ENCODE peak calls at places on chromosome 17, in five cellular contexts. One of them, this sample, is unnamed.

GRCh38 chr17:1949754-1950153 is 75.4 kb downstream of the RTN4RL1 start:
- DNase-seq in fibroblast of lung: no peak
- DNase-seq in PC-3: no peak
- DNase-seq in neural progenitor cell: no peak
- DNase-seq in IMR-90: no peak
- DNase-seq in this sample: no peak

GRCh38 chr17:28227278-28228108 is 91.5 kb upstream of the TMEM97 start:
- DNase-seq in fibroblast of lung: peak; percentile 19
- DNase-seq in PC-3: peak; percentile 39
- DNase-seq in neural progenitor cell: peak; percentile 99
- DNase-seq in IMR-90: no peak
- DNase-seq in this sample: peak; percentile 91

GRCh38 chr17:57366558-57367351 is 110.4 kb downstream of the MSI2 start:
- DNase-seq in fibroblast of lung: no peak
- DNase-seq in PC-3: peak; percentile 23
- DNase-seq in neural progenitor cell: no peak
- DNase-seq in IMR-90: no peak
- DNase-seq in this sample: no peak

GRCh38 chr17:50266384-50267073 is 7.7 kb upstream of the TMEM92 start:
- DNase-seq in fibroblast of lung: peak; percentile 85
- DNase-seq in PC-3: peak; percentile 93
- DNase-seq in neural progenitor cell: no peak
- DNase-seq in IMR-90: peak; percentile 88
- DNase-seq in this sample: peak; percentile 71

GRCh38 chr17:4049546-4049945 is 85.3 kb upstream of the ATP2A3 start:
- DNase-seq in fibroblast of lung: no peak
- DNase-seq in PC-3: no peak
- DNase-seq in neural progenitor cell: peak; percentile 28
- DNase-seq in IMR-90: no peak
- DNase-seq in this sample: no peak

GRCh38 chr17:50833396-50834125 is 1.8 kb upstream of the WFIKKN2 start:
- DNase-seq in fibroblast of lung: no peak
- DNase-seq in PC-3: no peak
- DNase-seq in neural progenitor cell: no peak
- DNase-seq in IMR-90: no peak
- DNase-seq in this sample: peak; percentile 77

GRCh38 chr17:58238147-58238634 is at the start of gene LPO:
- DNase-seq in fibroblast of lung: no peak
- DNase-seq in PC-3: no peak
- DNase-seq in neural progenitor cell: no peak
- DNase-seq in IMR-90: no peak
- DNase-seq in this sample: no peak

GRCh38 chr17:34586346-34586846 is 7.0 kb downstream of the TMEM132E start:
- DNase-seq in fibroblast of lung: no peak
- DNase-seq in PC-3: no peak
- DNase-seq in neural progenitor cell: no peak
- DNase-seq in IMR-90: no peak
- DNase-seq in this sample: peak; percentile 11

GRCh38 chr17:49588312-49588711 is 12.6 kb downstream of the NXPH3 start:
- DNase-seq in fibroblast of lung: no peak
- DNase-seq in PC-3: no peak
- DNase-seq in neural progenitor cell: no peak
- DNase-seq in IMR-90: no peak
- DNase-seq in this sample: no peak

GRCh38 chr17:17738901-17739300 is 57.6 kb downstream of the RAI1 start:
- DNase-seq in fibroblast of lung: no peak
- DNase-seq in PC-3: no peak
- DNase-seq in neural progenitor cell: no peak
- DNase-seq in IMR-90: no peak
- DNase-seq in this sample: no peak

GRCh38 chr17:59437766-59438165 is 106.3 kb downstream of the YPEL2 start:
- DNase-seq in fibroblast of lung: no peak
- DNase-seq in PC-3: no peak
- DNase-seq in neural progenitor cell: no peak
- DNase-seq in IMR-90: no peak
- DNase-seq in this sample: no peak

GRCh38 chr17:49952912-49953497 is 16.0 kb upstream of the DLX4 start:
- DNase-seq in fibroblast of lung: no peak
- DNase-seq in PC-3: peak; percentile 86
- DNase-seq in neural progenitor cell: no peak
- DNase-seq in IMR-90: no peak
- DNase-seq in this sample: no peak

GRCh38 chr17:10234033-10234432 is 35.6 kb upstream of the GAS7 start:
- DNase-seq in fibroblast of lung: no peak
- DNase-seq in PC-3: no peak
- DNase-seq in neural progenitor cell: no peak
- DNase-seq in IMR-90: no peak
- DNase-seq in this sample: no peak

GRCh38 chr17:72945468-72945867 is 147.0 kb downstream of the SLC39A11 start:
- DNase-seq in fibroblast of lung: no peak
- DNase-seq in PC-3: no peak
- DNase-seq in neural progenitor cell: no peak
- DNase-seq in IMR-90: no peak
- DNase-seq in this sample: no peak

GRCh38 chr17:5707482-5707881 is 123.2 kb upstream of the NLRP1 start:
- DNase-seq in fibroblast of lung: no peak
- DNase-seq in PC-3: no peak
- DNase-seq in neural progenitor cell: no peak
- DNase-seq in IMR-90: no peak
- DNase-seq in this sample: no peak

GRCh38 chr17:57211543-57211942 is 44.8 kb upstream of the MSI2 start:
- DNase-seq in fibroblast of lung: peak; percentile 18
- DNase-seq in PC-3: peak; percentile 90
- DNase-seq in neural progenitor cell: no peak
- DNase-seq in IMR-90: peak; percentile 15
- DNase-seq in this sample: no peak

GRCh38 chr17:78589885-78590284 is 12.7 kb upstream of the DNAH17 start:
- DNase-seq in fibroblast of lung: no peak
- DNase-seq in PC-3: peak; percentile 43
- DNase-seq in neural progenitor cell: no peak
- DNase-seq in IMR-90: no peak
- DNase-seq in this sample: no peak

GRCh38 chr17:65387322-65387721 is 174.1 kb downstream of the AXIN2 start:
- DNase-seq in fibroblast of lung: no peak
- DNase-seq in PC-3: no peak
- DNase-seq in neural progenitor cell: no peak
- DNase-seq in IMR-90: no peak
- DNase-seq in this sample: no peak

GRCh38 chr17:59668816-59669215 is 38.4 kb downstream of the PTRH2 start:
- DNase-seq in fibroblast of lung: peak; percentile 87
- DNase-seq in PC-3: peak; percentile 93
- DNase-seq in neural progenitor cell: no peak
- DNase-seq in IMR-90: peak; percentile 97
- DNase-seq in this sample: no peak

GRCh38 chr17:83087788-83088360 is 8.5 kb downstream of the METRNL start:
- DNase-seq in fibroblast of lung: no peak
- DNase-seq in PC-3: no peak
- DNase-seq in neural progenitor cell: no peak
- DNase-seq in IMR-90: no peak
- DNase-seq in this sample: peak; percentile 80

GRCh38 chr17:51045616-51046526 is 74.8 kb downstream of the SPAG9 start:
- DNase-seq in fibroblast of lung: peak; percentile 11
- DNase-seq in PC-3: no peak
- DNase-seq in neural progenitor cell: peak; percentile 61
- DNase-seq in IMR-90: no peak
- DNase-seq in this sample: no peak

GRCh38 chr17:48678141-48678971 is 44.0 kb downstream of the PRAC1 start:
- DNase-seq in fibroblast of lung: peak; percentile 21
- DNase-seq in PC-3: peak; percentile 90
- DNase-seq in neural progenitor cell: peak; percentile 86
- DNase-seq in IMR-90: peak; percentile 19
- DNase-seq in this sample: peak; percentile 85

GRCh38 chr17:55383771-55384679 is 37.6 kb downstream of the MMD start:
- DNase-seq in fibroblast of lung: no peak
- DNase-seq in PC-3: no peak
- DNase-seq in neural progenitor cell: no peak
- DNase-seq in IMR-90: no peak
- DNase-seq in this sample: no peak

GRCh38 chr17:59330314-59330942 is 1.0 kb upstream of the YPEL2 start:
- DNase-seq in fibroblast of lung: no peak
- DNase-seq in PC-3: peak; percentile 24
- DNase-seq in neural progenitor cell: peak; percentile 49
- DNase-seq in IMR-90: no peak
- DNase-seq in this sample: peak; percentile 90

GRCh38 chr17:13885953-13886889 is 183.1 kb upstream of the COX10 start:
- DNase-seq in fibroblast of lung: peak; percentile 75
- DNase-seq in PC-3: no peak
- DNase-seq in neural progenitor cell: no peak
- DNase-seq in IMR-90: peak; percentile 69
- DNase-seq in this sample: no peak

GRCh38 chr17:65750678-65751077 is 189.2 kb upstream of the AXIN2 start:
- DNase-seq in fibroblast of lung: peak; percentile 88
- DNase-seq in PC-3: peak; percentile 99
- DNase-seq in neural progenitor cell: no peak
- DNase-seq in IMR-90: peak; percentile 89
- DNase-seq in this sample: peak; percentile 81

DNA sequence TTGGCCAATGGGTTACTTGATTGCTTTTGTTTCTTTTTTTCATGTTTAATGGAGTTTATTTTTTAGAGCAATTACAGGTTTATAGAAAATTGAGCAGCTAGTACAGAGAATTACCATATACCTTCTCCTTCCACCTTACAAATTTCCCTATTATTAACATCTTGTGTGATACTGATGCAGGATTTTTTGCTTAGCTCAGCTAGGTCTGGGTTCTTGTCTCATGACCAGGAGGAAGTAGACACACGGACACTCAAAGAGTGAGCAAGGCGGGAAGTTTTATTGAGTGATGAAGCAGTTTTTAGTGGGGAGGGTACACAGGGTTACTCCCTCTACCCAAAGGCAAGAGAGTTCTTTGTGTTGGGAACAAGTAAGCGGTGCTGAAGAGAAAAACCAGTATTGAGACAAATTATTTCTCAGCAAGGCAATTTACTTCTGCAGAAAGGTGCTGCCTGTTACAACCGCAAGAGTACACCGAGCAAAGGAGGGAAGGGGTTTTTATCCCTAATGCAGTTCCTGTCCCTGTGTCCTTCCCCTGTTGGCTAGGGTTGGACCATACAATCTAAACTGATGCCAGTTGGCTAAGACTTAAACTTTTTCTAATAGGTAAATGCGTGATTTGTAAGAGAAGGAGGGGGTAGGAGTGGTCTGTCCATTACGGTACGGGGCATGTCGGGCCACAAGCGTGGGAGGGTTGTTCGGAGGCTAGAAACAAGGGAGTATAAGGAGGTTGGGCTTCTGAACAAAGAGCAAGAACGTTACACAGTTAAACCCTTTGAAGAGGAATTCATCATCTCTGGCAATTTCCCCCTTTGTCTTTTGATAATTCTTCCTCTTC is 26.9 kb downstream of the SEC14L1 start:
- DNase-seq in fibroblast of lung: no peak
- DNase-seq in PC-3: no peak
- DNase-seq in neural progenitor cell: no peak
- DNase-seq in IMR-90: no peak
- DNase-seq in this sample: no peak
- H3K36me3 ChIP-seq in fibroblast of lung: no peaks in the 10 kb centered on the region
- H3K36me3 ChIP-seq in PC-3: peaks cover 99% of the 10 kb centered on the region
- H3K36me3 ChIP-seq in neural progenitor cell: no peaks in the 10 kb centered on the region
- H3K36me3 ChIP-seq in IMR-90: peaks cover 3% of the 10 kb centered on the region
- H3K36me3 ChIP-seq in this sample: peaks cover 4% of the 10 kb centered on the region

DNA sequence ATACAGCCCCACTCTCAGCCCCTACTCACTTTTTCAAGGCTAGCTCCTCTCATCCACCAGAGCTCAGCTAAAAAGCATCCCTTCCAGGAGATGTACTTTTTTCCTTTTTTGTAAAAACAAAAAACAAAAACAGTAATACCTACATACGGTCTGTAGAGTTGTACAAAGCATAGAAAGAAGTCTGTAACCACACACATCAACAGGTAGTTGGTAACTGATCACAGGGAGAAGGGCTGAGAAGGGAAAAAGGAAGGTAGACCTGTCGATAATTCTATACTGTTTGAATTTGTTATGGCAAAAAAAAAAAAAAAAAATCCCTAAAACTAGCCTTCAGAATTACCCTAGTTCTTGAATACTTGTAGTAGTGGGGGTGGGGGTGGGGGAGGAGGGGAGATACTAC is 874 bp downstream of the SLC25A19 start:
- DNase-seq in fibroblast of lung: no peak
- DNase-seq in PC-3: no peak
- DNase-seq in neural progenitor cell: no peak
- DNase-seq in IMR-90: no peak
- DNase-seq in this sample: no peak
- H3K27ac ChIP-seq in fibroblast of lung: no peak overlapping the region
- H3K27ac ChIP-seq in PC-3: no peak overlapping the region
- H3K27ac ChIP-seq in neural progenitor cell: no peak overlapping the region
- H3K27ac ChIP-seq in IMR-90: no peak overlapping the region
- H3K27ac ChIP-seq in this sample: no peak overlapping the region

GRCh38 chr17:80284631-80285030 is 24.0 kb downstream of the RNF213 start:
- DNase-seq in fibroblast of lung: no peak
- DNase-seq in PC-3: peak; percentile 12
- DNase-seq in neural progenitor cell: peak; percentile 63
- DNase-seq in IMR-90: no peak
- DNase-seq in this sample: peak; percentile 28

GRCh38 chr17:80285237-80285920 is 24.7 kb downstream of the RNF213 start:
- DNase-seq in fibroblast of lung: no peak
- DNase-seq in PC-3: no peak
- DNase-seq in neural progenitor cell: no peak
- DNase-seq in IMR-90: no peak
- DNase-seq in this sample: peak; percentile 74

GRCh38 chr17:80287038-80287437 is 26.4 kb downstream of the RNF213 start:
- DNase-seq in fibroblast of lung: peak; percentile 13
- DNase-seq in PC-3: no peak
- DNase-seq in neural progenitor cell: no peak
- DNase-seq in IMR-90: no peak
- DNase-seq in this sample: no peak

GRCh38 chr17:80287806-80288579 is 27.3 kb downstream of the RNF213 start:
- DNase-seq in fibroblast of lung: no peak
- DNase-seq in PC-3: no peak
- DNase-seq in neural progenitor cell: no peak
- DNase-seq in IMR-90: no peak
- DNase-seq in this sample: peak; percentile 59

DNA sequence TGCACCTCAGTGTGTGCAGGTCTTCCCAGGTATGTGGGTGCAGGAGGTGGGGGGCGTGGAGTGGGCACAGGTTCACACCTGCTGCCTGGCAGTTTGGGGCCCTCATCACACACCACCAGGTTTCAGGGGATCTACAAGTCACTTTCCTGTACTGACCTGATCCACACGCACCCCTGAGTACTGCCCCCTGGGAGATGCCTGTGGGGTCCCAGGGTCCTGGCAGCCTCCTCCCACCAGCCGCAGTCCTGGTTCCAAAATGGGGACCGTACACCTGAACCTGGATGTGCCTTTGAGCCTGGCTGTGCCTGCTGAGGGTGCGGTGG is 25.9 kb downstream of the RNF213 start:
- DNase-seq in fibroblast of lung: no peak
- DNase-seq in PC-3: no peak
- DNase-seq in neural progenitor cell: no peak
- DNase-seq in IMR-90: no peak
- DNase-seq in this sample: peak; percentile 54
- H3K9ac ChIP-seq in fibroblast of lung: no peak overlapping the region
- H3K9ac ChIP-seq in PC-3: no peak overlapping the region
- H3K9ac ChIP-seq in neural progenitor cell: no peak overlapping the region
- H3K9ac ChIP-seq in IMR-90: no peak overlapping the region
- H3K9ac ChIP-seq in this sample: no peak overlapping the region

DNA sequence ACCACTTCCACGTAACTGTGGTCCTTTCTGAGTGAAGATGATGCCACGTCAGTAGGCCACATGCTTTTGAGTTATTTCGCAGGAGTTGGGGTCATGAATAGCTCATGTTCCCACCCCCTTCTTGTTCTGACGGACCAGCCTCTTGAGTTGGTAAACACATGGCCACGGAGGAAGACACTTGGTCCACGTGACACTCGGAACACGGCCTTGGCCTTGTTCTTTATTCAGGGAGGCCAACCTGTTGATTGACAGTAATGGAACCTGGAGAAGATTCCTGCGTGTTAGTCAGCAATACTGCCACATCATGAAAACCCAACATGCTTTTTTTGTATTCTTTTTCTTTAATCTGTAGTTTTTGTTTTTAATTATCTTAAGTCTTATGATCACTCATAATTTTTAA is 56.3 kb downstream of the SEC14L1 start:
- DNase-seq in fibroblast of lung: no peak
- DNase-seq in PC-3: no peak
- DNase-seq in neural progenitor cell: no peak
- DNase-seq in IMR-90: no peak
- DNase-seq in this sample: no peak
- H3K36me3 ChIP-seq in fibroblast of lung: peaks cover 16% of the 10 kb centered on the region
- H3K36me3 ChIP-seq in PC-3: peaks cover 82% of the 10 kb centered on the region
- H3K36me3 ChIP-seq in neural progenitor cell: no peaks in the 10 kb centered on the region
- H3K36me3 ChIP-seq in IMR-90: peaks cover 57% of the 10 kb centered on the region
- H3K36me3 ChIP-seq in this sample: peaks cover 50% of the 10 kb centered on the region

This sample was measured in kidney.